ENCODE peak calls at places on chromosomes 4 and X, in five cellular contexts. J is AG10803, U is fibroblast of mammary gland, Z is ovary, V is A549. D is an unnamed sample.

GRCh38 chr4:72767903-72768817 is 199.1 kb upstream of the ADAMTS3 start:
- DNase-seq in J (peak), U (peak), Z (no peak), V (no peak), D (peak)

GRCh38 chr4:144709793-144710525 is 64.0 kb downstream of the HHIP start:
- DNase-seq in J (peak), U (peak), Z (no peak), V (peak), D (peak)

GRCh38 chr4:153759407-153760226 is at the start of gene RNF175:
- DNase-seq in J (no peak), U (no peak), Z (no peak), V (no peak), D (no peak)

GRCh38 chrX:13695601-13696115 is 6.7 kb downstream of the RAB9A start:
- DNase-seq in J (no peak), U (no peak), Z (no peak), V (no peak), D (no peak)

GRCh38 chr4:48467891-48468290 is 15.3 kb upstream of the SLC10A4 start:
- DNase-seq in J (no peak), U (no peak), Z (no peak), V (no peak), D (no peak)

GRCh38 chrX:107154787-107155620 is 36.4 kb upstream of the RBM41 start:
- DNase-seq in J (no peak), U (peak), Z (no peak), V (peak), D (peak)

GRCh38 chrX:71814123-71814912 is 51.2 kb downstream of the CXorf49B start:
- DNase-seq in J (no peak), U (no peak), Z (no peak), V (no peak), D (no peak)

GRCh38 chr4:10032625-10033024 is 11.3 kb upstream of the SLC2A9 start:
- DNase-seq in J (peak), U (peak), Z (no peak), V (no peak), D (peak)

GRCh38 chr4:30354605-30355004 is 365.6 kb upstream of the PCDH7 start:
- DNase-seq in J (no peak), U (no peak), Z (no peak), V (no peak), D (no peak)

GRCh38 chrX:110703641-110704040 is 92.0 kb downstream of the CHRDL1 start:
- DNase-seq in J (no peak), U (no peak), Z (no peak), V (no peak), D (no peak)

GRCh38 chr4:143384381-143384994 is 47.8 kb downstream of the GAB1 start:
- DNase-seq in J (peak), U (peak), Z (no peak), V (no peak), D (peak)

GRCh38 chr4:2954358-2955185 is 8.6 kb downstream of the NOP14 start:
- DNase-seq in J (no peak), U (no peak), Z (no peak), V (no peak), D (no peak)

DNA sequence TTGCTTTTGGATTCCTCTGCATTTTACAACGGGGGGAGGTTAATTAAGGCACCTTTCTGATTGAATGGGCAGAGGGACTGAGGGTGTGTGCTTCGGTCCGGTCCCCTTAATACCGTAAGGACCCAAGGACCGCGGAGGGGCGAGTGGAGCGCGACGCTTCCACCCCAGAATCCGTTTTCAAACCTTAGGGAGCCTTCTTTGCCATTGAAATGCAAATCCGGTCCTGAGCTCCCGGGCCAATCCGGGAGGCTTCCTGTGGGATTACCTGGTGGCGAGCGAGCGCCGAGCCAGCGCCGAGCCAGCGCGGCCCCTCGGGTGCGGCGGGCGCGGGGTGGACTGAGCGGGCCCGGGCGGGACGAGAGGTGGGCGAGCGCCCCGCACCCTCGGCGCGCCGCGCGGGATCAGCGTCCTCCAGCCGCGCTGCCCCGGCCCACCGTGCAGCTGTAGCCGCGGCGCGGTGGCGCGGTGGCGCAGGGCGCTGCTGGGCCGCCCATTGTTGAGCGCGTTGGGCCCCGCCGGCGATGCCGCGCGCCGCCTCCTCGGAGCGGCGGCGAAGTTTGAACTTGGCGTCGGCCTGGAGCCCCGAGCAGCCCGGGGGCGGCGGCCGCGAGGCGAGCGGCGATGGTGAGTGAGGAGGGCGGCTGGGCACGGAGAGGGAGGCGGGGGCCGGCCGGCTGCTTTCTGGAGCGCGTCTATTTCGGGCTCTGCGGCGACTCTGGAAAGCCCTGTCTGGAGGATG is 208.7 kb downstream of the SOWAHB start:
- DNase-seq in J (peak), U (no peak), Z (peak), V (peak), D (no peak)
- H3K4me3 ChIP-seq in J (peak), U (peak), Z (peak), V (peak), D (peak)

GRCh38 chr4:154908168-154908567 is 127.1 kb downstream of the RBM46 start:
- DNase-seq in J (no peak), U (peak), Z (no peak), V (no peak), D (no peak)

GRCh38 chr4:154911608-154912098 is 130.6 kb downstream of the RBM46 start:
- DNase-seq in J (no peak), U (no peak), Z (no peak), V (no peak), D (no peak)

GRCh38 chr4:154916068-154916467 is 135.0 kb downstream of the RBM46 start:
- DNase-seq in J (no peak), U (no peak), Z (no peak), V (no peak), D (no peak)

GRCh38 chr4:154911097-154911496 is 130.0 kb downstream of the RBM46 start:
- DNase-seq in J (peak), U (peak), Z (no peak), V (no peak), D (peak)
- TF ChIP-seq CTCF in J (peak), U (peak), Z (no peak), V (no peak), D (peak)

GRCh38 chr4:129323630-129324029 is 227.7 kb downstream of the C4orf33 start:
- DNase-seq in J (no peak), U (no peak), Z (no peak), V (no peak), D (no peak)

GRCh38 chr4:129328176-129328575 is 232.2 kb downstream of the C4orf33 start:
- DNase-seq in J (no peak), U (no peak), Z (no peak), V (no peak), D (no peak)

GRCh38 chr4:129322947-129323346 is 227.0 kb downstream of the C4orf33 start:
- DNase-seq in J (no peak), U (no peak), Z (no peak), V (no peak), D (no peak)

GRCh38 chr4:129326810-129327209 is 230.9 kb downstream of the C4orf33 start:
- DNase-seq in J (no peak), U (no peak), Z (no peak), V (no peak), D (no peak)

DNA sequence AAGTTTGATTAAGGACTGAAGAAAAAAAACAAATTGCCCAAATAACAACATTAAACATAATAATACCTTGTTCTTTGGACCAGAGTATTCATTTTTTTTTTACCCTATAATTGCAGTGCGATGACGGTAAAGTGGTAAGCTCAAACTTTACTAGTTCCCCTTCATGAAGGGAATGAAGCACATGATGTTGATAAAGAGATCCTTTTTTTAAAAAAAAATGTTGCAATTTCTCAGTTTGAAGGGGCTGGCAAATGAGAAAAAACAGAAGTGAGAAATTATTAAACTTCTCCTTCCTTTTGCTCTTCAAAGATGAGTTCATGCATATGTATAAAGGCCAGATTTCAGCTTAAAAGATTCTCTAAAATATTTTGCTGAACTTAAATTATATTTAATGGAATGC is 231.7 kb downstream of the C4orf33 start:
- DNase-seq in J (no peak), U (no peak), Z (no peak), V (no peak), D (no peak)
- H3K4me3 ChIP-seq in J (no peak), U (no peak), Z (no peak), V (no peak), D (no peak)

GRCh38 chr4:147626903-147627302 is 9.7 kb downstream of the TMEM184C start:
- DNase-seq in J (no peak), U (no peak), Z (no peak), V (no peak), D (no peak)
- TF ChIP-seq CTCF in J (no peak), U (no peak), Z (no peak), V (no peak), D (no peak)

DNA sequence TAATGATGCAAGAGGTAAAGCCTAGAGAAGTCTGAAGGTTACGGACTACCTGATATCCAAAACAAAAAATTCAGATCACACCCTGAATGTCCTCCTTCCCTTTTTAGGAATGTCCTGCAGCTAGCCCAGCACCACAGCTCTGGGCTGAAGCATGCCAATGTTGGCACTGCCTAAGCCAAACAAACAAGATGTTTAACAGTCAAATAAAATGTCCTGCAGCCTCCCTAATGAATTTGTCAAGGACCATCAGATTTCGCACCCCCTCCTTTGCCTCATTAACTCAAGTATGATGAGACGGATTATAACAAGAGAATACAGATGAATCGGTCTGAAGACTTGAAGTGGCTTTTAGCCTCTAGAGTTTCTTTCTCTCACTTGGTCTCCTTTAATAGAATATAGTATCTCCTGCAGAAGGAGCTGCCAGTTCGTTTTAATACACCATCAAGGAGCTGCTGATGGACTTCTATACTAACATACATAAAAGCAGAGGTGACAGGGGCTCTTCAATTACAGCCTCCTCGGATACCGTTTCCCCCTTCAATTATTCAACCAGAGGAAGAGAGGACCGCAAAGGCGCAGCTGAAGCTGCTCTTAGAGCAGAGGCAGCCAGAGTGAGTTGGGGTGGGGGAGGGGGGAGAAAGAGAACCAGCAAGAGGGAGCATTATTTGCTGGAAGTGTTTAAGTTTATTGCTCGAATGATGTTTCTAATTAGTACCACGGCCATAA is 3.0 kb upstream of the MAB21L2 start:
- DNase-seq in J (no peak), U (no peak), Z (no peak), V (no peak), D (no peak)
- H3K4me3 ChIP-seq in J (peak), U (peak), Z (no peak), V (no peak), D (no peak)

GRCh38 chr4:56619160-56619559 is 61.9 kb downstream of the HOPX start:
- DNase-seq in J (no peak), U (peak), Z (no peak), V (no peak), D (peak)
- TF ChIP-seq CTCF in J (no peak), U (peak), Z (no peak), V (no peak), D (peak)

DNA sequence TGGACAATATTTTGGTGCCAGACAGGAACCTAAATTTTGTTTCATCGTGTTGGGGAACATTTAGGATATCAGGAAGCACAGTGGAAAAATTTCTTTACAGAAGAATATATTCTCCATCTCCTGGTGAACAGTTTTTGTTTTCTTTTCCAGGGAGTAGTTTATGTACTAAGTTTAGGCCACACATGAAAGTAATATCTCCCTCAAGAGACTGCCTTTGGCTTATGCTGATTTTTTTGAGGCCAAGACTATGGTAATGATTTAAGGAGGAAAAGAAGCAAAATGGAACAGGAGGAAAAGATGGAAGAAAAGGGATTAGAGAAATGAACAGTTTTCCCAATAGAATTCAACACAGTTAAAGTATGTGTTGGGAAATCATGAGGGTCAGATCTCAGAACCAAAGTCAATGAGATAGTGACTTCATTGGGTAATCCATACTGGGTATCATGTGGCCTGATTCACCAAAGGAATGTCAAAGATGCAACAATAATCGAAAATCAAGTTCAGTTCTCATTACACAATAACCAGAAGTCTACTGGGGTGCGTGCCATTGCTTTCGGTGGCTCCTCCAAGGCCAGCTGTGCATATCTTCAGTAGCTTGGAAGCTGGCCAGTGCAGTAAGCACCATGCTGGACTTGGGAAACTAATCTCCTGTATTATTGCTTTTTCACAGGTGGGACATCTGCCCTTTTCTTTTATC is 234.8 kb downstream of the COL25A1 start:
- DNase-seq in J (peak), U (peak), Z (peak), V (no peak), D (peak)
- H3K4me3 ChIP-seq in J (no peak), U (no peak), Z (no peak), V (no peak), D (no peak)

DNA sequence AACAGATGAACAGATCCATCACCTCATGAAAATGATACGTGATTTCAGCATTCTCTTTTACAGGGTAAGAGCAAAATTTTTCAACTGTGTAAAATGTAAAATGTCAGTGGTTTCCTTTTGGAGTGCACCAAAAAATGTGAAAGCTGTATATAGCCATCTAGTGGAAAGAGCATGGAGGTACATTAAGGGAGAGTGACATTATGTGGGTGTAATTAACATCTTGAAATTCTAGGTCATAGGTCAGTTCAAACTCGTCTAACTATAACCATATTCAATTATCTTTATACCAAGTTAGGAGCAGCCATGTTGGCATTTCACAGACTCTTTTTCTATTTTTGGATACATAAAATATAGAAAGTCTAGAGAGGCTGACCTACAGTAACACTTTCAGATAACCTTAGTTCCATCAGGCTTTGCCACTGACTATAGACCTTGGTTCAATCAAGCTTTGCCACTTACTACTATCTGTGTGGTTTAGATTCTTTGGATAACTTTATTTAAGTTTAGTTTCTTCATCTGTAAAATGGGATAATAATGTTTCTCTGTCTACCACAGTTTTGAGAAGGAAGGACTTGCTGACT is 30.2 kb downstream of the NEIL3 start:
- DNase-seq in J (peak), U (peak), Z (no peak), V (peak), D (peak)
- TF ChIP-seq CTCF in J (peak), U (peak), Z (peak), V (peak), D (peak)

D was measured in fibroblast of the aortic adventitia.